ENCODE peak calls at places on chromosomes 12 and 14, in seven cellular contexts. One of them, this sample, is unnamed.

GRCh38 chr14:53767566-53767965 is 189.1 kb downstream of the BMP4 start:
- DNase-seq in CD4-positive, alpha-beta memory T cell: no peak
- DNase-seq in CD4-positive, alpha-beta T cell: no peak
- DNase-seq in GM19239: no peak
- DNase-seq in EL: no peak
- DNase-seq in stimulated activated CD8-positive, alpha-beta memory T cell treated with anti-CD3 and anti-CD28 coated beads, Interleukin-15, amount 100 ng/mL, for 1 hour: no peak
- DNase-seq in GF-D8: no peak
- DNase-seq in this sample: no peak

GRCh38 chr12:16003460-16003859 is 92.3 kb downstream of the DERA start:
- DNase-seq in CD4-positive, alpha-beta memory T cell: no peak
- DNase-seq in CD4-positive, alpha-beta T cell: no peak
- DNase-seq in GM19239: no peak
- DNase-seq in EL: no peak
- DNase-seq in stimulated activated CD8-positive, alpha-beta memory T cell treated with anti-CD3 and anti-CD28 coated beads, Interleukin-15, amount 100 ng/mL, for 1 hour: no peak
- DNase-seq in GF-D8: no peak
- DNase-seq in this sample: no peak

GRCh38 chr14:70808402-70809237 is 693 bp downstream of the MAP3K9 start:
- DNase-seq in CD4-positive, alpha-beta memory T cell: peak
- DNase-seq in CD4-positive, alpha-beta T cell: peak
- DNase-seq in GM19239: no peak
- DNase-seq in EL: peak
- DNase-seq in stimulated activated CD8-positive, alpha-beta memory T cell treated with anti-CD3 and anti-CD28 coated beads, Interleukin-15, amount 100 ng/mL, for 1 hour: no peak
- DNase-seq in GF-D8: no peak
- DNase-seq in this sample: peak

GRCh38 chr12:52235822-52236291 is 2.8 kb downstream of the KRT7 start:
- DNase-seq in CD4-positive, alpha-beta memory T cell: no peak
- DNase-seq in CD4-positive, alpha-beta T cell: no peak
- DNase-seq in GM19239: no peak
- DNase-seq in EL: no peak
- DNase-seq in stimulated activated CD8-positive, alpha-beta memory T cell treated with anti-CD3 and anti-CD28 coated beads, Interleukin-15, amount 100 ng/mL, for 1 hour: no peak
- DNase-seq in GF-D8: no peak
- DNase-seq in this sample: no peak

GRCh38 chr12:105257321-105257728 is 21.4 kb upstream of the APPL2 start:
- DNase-seq in CD4-positive, alpha-beta memory T cell: no peak
- DNase-seq in CD4-positive, alpha-beta T cell: no peak
- DNase-seq in GM19239: no peak
- DNase-seq in EL: peak
- DNase-seq in stimulated activated CD8-positive, alpha-beta memory T cell treated with anti-CD3 and anti-CD28 coated beads, Interleukin-15, amount 100 ng/mL, for 1 hour: no peak
- DNase-seq in GF-D8: no peak
- DNase-seq in this sample: no peak

GRCh38 chr12:103205906-103206305 is 248.4 kb downstream of the ASCL1 start:
- DNase-seq in CD4-positive, alpha-beta memory T cell: no peak
- DNase-seq in CD4-positive, alpha-beta T cell: no peak
- DNase-seq in GM19239: no peak
- DNase-seq in EL: no peak
- DNase-seq in stimulated activated CD8-positive, alpha-beta memory T cell treated with anti-CD3 and anti-CD28 coated beads, Interleukin-15, amount 100 ng/mL, for 1 hour: no peak
- DNase-seq in GF-D8: no peak
- DNase-seq in this sample: no peak

GRCh38 chr12:44558340-44559100 is 317.6 kb downstream of the NELL2 start:
- DNase-seq in CD4-positive, alpha-beta memory T cell: no peak
- DNase-seq in CD4-positive, alpha-beta T cell: no peak
- DNase-seq in GM19239: no peak
- DNase-seq in EL: no peak
- DNase-seq in stimulated activated CD8-positive, alpha-beta memory T cell treated with anti-CD3 and anti-CD28 coated beads, Interleukin-15, amount 100 ng/mL, for 1 hour: no peak
- DNase-seq in GF-D8: no peak
- DNase-seq in this sample: no peak

GRCh38 chr12:6569786-6570185 is 1.7 kb upstream of the NOP2 start:
- DNase-seq in CD4-positive, alpha-beta memory T cell: no peak
- DNase-seq in CD4-positive, alpha-beta T cell: no peak
- DNase-seq in GM19239: no peak
- DNase-seq in EL: no peak
- DNase-seq in stimulated activated CD8-positive, alpha-beta memory T cell treated with anti-CD3 and anti-CD28 coated beads, Interleukin-15, amount 100 ng/mL, for 1 hour: no peak
- DNase-seq in GF-D8: no peak
- DNase-seq in this sample: no peak

GRCh38 chr12:4164591-4165558 is 108.7 kb upstream of the CCND2 start:
- DNase-seq in CD4-positive, alpha-beta memory T cell: peak
- DNase-seq in CD4-positive, alpha-beta T cell: peak
- DNase-seq in GM19239: peak
- DNase-seq in EL: peak
- DNase-seq in stimulated activated CD8-positive, alpha-beta memory T cell treated with anti-CD3 and anti-CD28 coated beads, Interleukin-15, amount 100 ng/mL, for 1 hour: no peak
- DNase-seq in GF-D8: no peak
- DNase-seq in this sample: peak

GRCh38 chr12:5969974-5970690 is 25.1 kb upstream of the ANO2 start:
- DNase-seq in CD4-positive, alpha-beta memory T cell: no peak
- DNase-seq in CD4-positive, alpha-beta T cell: no peak
- DNase-seq in GM19239: no peak
- DNase-seq in EL: no peak
- DNase-seq in stimulated activated CD8-positive, alpha-beta memory T cell treated with anti-CD3 and anti-CD28 coated beads, Interleukin-15, amount 100 ng/mL, for 1 hour: no peak
- DNase-seq in GF-D8: no peak
- DNase-seq in this sample: no peak

GRCh38 chr14:54342806-54343205 is 54.0 kb upstream of the CDKN3 start:
- DNase-seq in CD4-positive, alpha-beta memory T cell: no peak
- DNase-seq in CD4-positive, alpha-beta T cell: no peak
- DNase-seq in GM19239: no peak
- DNase-seq in EL: no peak
- DNase-seq in stimulated activated CD8-positive, alpha-beta memory T cell treated with anti-CD3 and anti-CD28 coated beads, Interleukin-15, amount 100 ng/mL, for 1 hour: no peak
- DNase-seq in GF-D8: no peak
- DNase-seq in this sample: no peak

GRCh38 chr12:15601210-15601800 is 187.9 kb downstream of the EPS8 start:
- DNase-seq in CD4-positive, alpha-beta memory T cell: no peak
- DNase-seq in CD4-positive, alpha-beta T cell: no peak
- DNase-seq in GM19239: no peak
- DNase-seq in EL: peak
- DNase-seq in stimulated activated CD8-positive, alpha-beta memory T cell treated with anti-CD3 and anti-CD28 coated beads, Interleukin-15, amount 100 ng/mL, for 1 hour: no peak
- DNase-seq in GF-D8: no peak
- DNase-seq in this sample: no peak

GRCh38 chr12:124509676-124510300 is 57.6 kb downstream of the NCOR2 start:
- DNase-seq in CD4-positive, alpha-beta memory T cell: no peak
- DNase-seq in CD4-positive, alpha-beta T cell: no peak
- DNase-seq in GM19239: no peak
- DNase-seq in EL: peak
- DNase-seq in stimulated activated CD8-positive, alpha-beta memory T cell treated with anti-CD3 and anti-CD28 coated beads, Interleukin-15, amount 100 ng/mL, for 1 hour: no peak
- DNase-seq in GF-D8: peak
- DNase-seq in this sample: no peak

GRCh38 chr14:68397371-68397779 is 395.5 kb downstream of the ZFP36L1 start:
- DNase-seq in CD4-positive, alpha-beta memory T cell: no peak
- DNase-seq in CD4-positive, alpha-beta T cell: no peak
- DNase-seq in GM19239: no peak
- DNase-seq in EL: no peak
- DNase-seq in stimulated activated CD8-positive, alpha-beta memory T cell treated with anti-CD3 and anti-CD28 coated beads, Interleukin-15, amount 100 ng/mL, for 1 hour: no peak
- DNase-seq in GF-D8: peak
- DNase-seq in this sample: no peak

GRCh38 chr12:91483471-91483985 is 300.9 kb upstream of the DCN start:
- DNase-seq in CD4-positive, alpha-beta memory T cell: no peak
- DNase-seq in CD4-positive, alpha-beta T cell: no peak
- DNase-seq in GM19239: no peak
- DNase-seq in EL: no peak
- DNase-seq in stimulated activated CD8-positive, alpha-beta memory T cell treated with anti-CD3 and anti-CD28 coated beads, Interleukin-15, amount 100 ng/mL, for 1 hour: no peak
- DNase-seq in GF-D8: no peak
- DNase-seq in this sample: no peak

GRCh38 chr12:50246159-50246865 is 37.0 kb downstream of the LIMA1 start:
- DNase-seq in CD4-positive, alpha-beta memory T cell: no peak
- DNase-seq in CD4-positive, alpha-beta T cell: no peak
- DNase-seq in GM19239: no peak
- DNase-seq in EL: no peak
- DNase-seq in stimulated activated CD8-positive, alpha-beta memory T cell treated with anti-CD3 and anti-CD28 coated beads, Interleukin-15, amount 100 ng/mL, for 1 hour: no peak
- DNase-seq in GF-D8: no peak
- DNase-seq in this sample: no peak

GRCh38 chr12:122099280-122099749 is 20.8 kb downstream of the MLXIP start:
- DNase-seq in CD4-positive, alpha-beta memory T cell: no peak
- DNase-seq in CD4-positive, alpha-beta T cell: no peak
- DNase-seq in GM19239: no peak
- DNase-seq in EL: no peak
- DNase-seq in stimulated activated CD8-positive, alpha-beta memory T cell treated with anti-CD3 and anti-CD28 coated beads, Interleukin-15, amount 100 ng/mL, for 1 hour: no peak
- DNase-seq in GF-D8: no peak
- DNase-seq in this sample: no peak

GRCh38 chr12:2411011-2411410 is 358.2 kb downstream of the CACNA1C start:
- DNase-seq in CD4-positive, alpha-beta memory T cell: no peak
- DNase-seq in CD4-positive, alpha-beta T cell: no peak
- DNase-seq in GM19239: no peak
- DNase-seq in EL: no peak
- DNase-seq in stimulated activated CD8-positive, alpha-beta memory T cell treated with anti-CD3 and anti-CD28 coated beads, Interleukin-15, amount 100 ng/mL, for 1 hour: no peak
- DNase-seq in GF-D8: no peak
- DNase-seq in this sample: no peak

GRCh38 chr14:75440733-75441474 is 13.1 kb downstream of the JDP2 start:
- DNase-seq in CD4-positive, alpha-beta memory T cell: no peak
- DNase-seq in CD4-positive, alpha-beta T cell: no peak
- DNase-seq in GM19239: no peak
- DNase-seq in EL: no peak
- DNase-seq in stimulated activated CD8-positive, alpha-beta memory T cell treated with anti-CD3 and anti-CD28 coated beads, Interleukin-15, amount 100 ng/mL, for 1 hour: no peak
- DNase-seq in GF-D8: no peak
- DNase-seq in this sample: no peak

GRCh38 chr12:27304856-27305255 is 27.8 kb upstream of the BMAL2 start:
- DNase-seq in CD4-positive, alpha-beta memory T cell: no peak
- DNase-seq in CD4-positive, alpha-beta T cell: no peak
- DNase-seq in GM19239: no peak
- DNase-seq in EL: no peak
- DNase-seq in stimulated activated CD8-positive, alpha-beta memory T cell treated with anti-CD3 and anti-CD28 coated beads, Interleukin-15, amount 100 ng/mL, for 1 hour: no peak
- DNase-seq in GF-D8: no peak
- DNase-seq in this sample: no peak

GRCh38 chr14:64705406-64706118 is 1.3 kb downstream of the PLEKHG3 start:
- DNase-seq in CD4-positive, alpha-beta memory T cell: no peak
- DNase-seq in CD4-positive, alpha-beta T cell: no peak
- DNase-seq in GM19239: no peak
- DNase-seq in EL: peak
- DNase-seq in stimulated activated CD8-positive, alpha-beta memory T cell treated with anti-CD3 and anti-CD28 coated beads, Interleukin-15, amount 100 ng/mL, for 1 hour: no peak
- DNase-seq in GF-D8: peak
- DNase-seq in this sample: peak

GRCh38 chr14:89617471-89618291 is 200.6 kb upstream of the FOXN3 start:
- DNase-seq in CD4-positive, alpha-beta memory T cell: peak
- DNase-seq in CD4-positive, alpha-beta T cell: peak
- DNase-seq in GM19239: peak
- DNase-seq in EL: peak
- DNase-seq in stimulated activated CD8-positive, alpha-beta memory T cell treated with anti-CD3 and anti-CD28 coated beads, Interleukin-15, amount 100 ng/mL, for 1 hour: no peak
- DNase-seq in GF-D8: no peak
- DNase-seq in this sample: peak

GRCh38 chr12:49200882-49201594 is 12.2 kb upstream of the TUBA1A start:
- DNase-seq in CD4-positive, alpha-beta memory T cell: peak
- DNase-seq in CD4-positive, alpha-beta T cell: no peak
- DNase-seq in GM19239: no peak
- DNase-seq in EL: peak
- DNase-seq in stimulated activated CD8-positive, alpha-beta memory T cell treated with anti-CD3 and anti-CD28 coated beads, Interleukin-15, amount 100 ng/mL, for 1 hour: no peak
- DNase-seq in GF-D8: peak
- DNase-seq in this sample: no peak

GRCh38 chr14:61478971-61479473 is 157.6 kb downstream of the PRKCH start:
- DNase-seq in CD4-positive, alpha-beta memory T cell: peak
- DNase-seq in CD4-positive, alpha-beta T cell: no peak
- DNase-seq in GM19239: no peak
- DNase-seq in EL: no peak
- DNase-seq in stimulated activated CD8-positive, alpha-beta memory T cell treated with anti-CD3 and anti-CD28 coated beads, Interleukin-15, amount 100 ng/mL, for 1 hour: no peak
- DNase-seq in GF-D8: no peak
- DNase-seq in this sample: no peak

GRCh38 chr12:55019784-55020183 is at the start of gene NEUROD4:
- DNase-seq in CD4-positive, alpha-beta memory T cell: peak
- DNase-seq in CD4-positive, alpha-beta T cell: no peak
- DNase-seq in GM19239: no peak
- DNase-seq in EL: peak
- DNase-seq in stimulated activated CD8-positive, alpha-beta memory T cell treated with anti-CD3 and anti-CD28 coated beads, Interleukin-15, amount 100 ng/mL, for 1 hour: no peak
- DNase-seq in GF-D8: no peak
- DNase-seq in this sample: peak

GRCh38 chr12:6533653-6534157 is 612 bp upstream of the GAPDH start:
- DNase-seq in CD4-positive, alpha-beta memory T cell: no peak
- DNase-seq in CD4-positive, alpha-beta T cell: no peak
- DNase-seq in GM19239: peak
- DNase-seq in EL: peak
- DNase-seq in stimulated activated CD8-positive, alpha-beta memory T cell treated with anti-CD3 and anti-CD28 coated beads, Interleukin-15, amount 100 ng/mL, for 1 hour: no peak
- DNase-seq in GF-D8: peak
- DNase-seq in this sample: peak

GRCh38 chr14:104595116-104595675 is 9.4 kb downstream of the TMEM179 start:
- DNase-seq in CD4-positive, alpha-beta memory T cell: no peak
- DNase-seq in CD4-positive, alpha-beta T cell: no peak
- DNase-seq in GM19239: no peak
- DNase-seq in EL: no peak
- DNase-seq in stimulated activated CD8-positive, alpha-beta memory T cell treated with anti-CD3 and anti-CD28 coated beads, Interleukin-15, amount 100 ng/mL, for 1 hour: no peak
- DNase-seq in GF-D8: no peak
- DNase-seq in this sample: no peak

GRCh38 chr14:32004300-32004699 is 72.8 kb upstream of the ARHGAP5 start:
- DNase-seq in CD4-positive, alpha-beta memory T cell: no peak
- DNase-seq in CD4-positive, alpha-beta T cell: no peak
- DNase-seq in GM19239: no peak
- DNase-seq in EL: peak
- DNase-seq in stimulated activated CD8-positive, alpha-beta memory T cell treated with anti-CD3 and anti-CD28 coated beads, Interleukin-15, amount 100 ng/mL, for 1 hour: no peak
- DNase-seq in GF-D8: no peak
- DNase-seq in this sample: no peak

GRCh38 chr14:41749425-41749824 is 142.7 kb downstream of the LRFN5 start:
- DNase-seq in CD4-positive, alpha-beta memory T cell: peak
- DNase-seq in CD4-positive, alpha-beta T cell: no peak
- DNase-seq in GM19239: no peak
- DNase-seq in EL: no peak
- DNase-seq in stimulated activated CD8-positive, alpha-beta memory T cell treated with anti-CD3 and anti-CD28 coated beads, Interleukin-15, amount 100 ng/mL, for 1 hour: no peak
- DNase-seq in GF-D8: no peak
- DNase-seq in this sample: no peak

GRCh38 chr12:112676526-112676925 is 115.0 kb upstream of the RPH3A start:
- DNase-seq in CD4-positive, alpha-beta memory T cell: no peak
- DNase-seq in CD4-positive, alpha-beta T cell: no peak
- DNase-seq in GM19239: no peak
- DNase-seq in EL: no peak
- DNase-seq in stimulated activated CD8-positive, alpha-beta memory T cell treated with anti-CD3 and anti-CD28 coated beads, Interleukin-15, amount 100 ng/mL, for 1 hour: no peak
- DNase-seq in GF-D8: no peak
- DNase-seq in this sample: peak

GRCh38 chr12:63905523-63905922 is 61.0 kb downstream of the SRGAP1 start:
- DNase-seq in CD4-positive, alpha-beta memory T cell: no peak
- DNase-seq in CD4-positive, alpha-beta T cell: no peak
- DNase-seq in GM19239: no peak
- DNase-seq in EL: peak
- DNase-seq in stimulated activated CD8-positive, alpha-beta memory T cell treated with anti-CD3 and anti-CD28 coated beads, Interleukin-15, amount 100 ng/mL, for 1 hour: no peak
- DNase-seq in GF-D8: no peak
- DNase-seq in this sample: no peak

GRCh38 chr12:128820253-128820652 is 3.5 kb downstream of the SLC15A4 start:
- DNase-seq in CD4-positive, alpha-beta memory T cell: no peak
- DNase-seq in CD4-positive, alpha-beta T cell: no peak
- DNase-seq in GM19239: no peak
- DNase-seq in EL: no peak
- DNase-seq in stimulated activated CD8-positive, alpha-beta memory T cell treated with anti-CD3 and anti-CD28 coated beads, Interleukin-15, amount 100 ng/mL, for 1 hour: no peak
- DNase-seq in GF-D8: no peak
- DNase-seq in this sample: no peak

GRCh38 chr12:41348198-41348597 is 160.1 kb downstream of the PDZRN4 start:
- DNase-seq in CD4-positive, alpha-beta memory T cell: no peak
- DNase-seq in CD4-positive, alpha-beta T cell: no peak
- DNase-seq in GM19239: no peak
- DNase-seq in EL: no peak
- DNase-seq in stimulated activated CD8-positive, alpha-beta memory T cell treated with anti-CD3 and anti-CD28 coated beads, Interleukin-15, amount 100 ng/mL, for 1 hour: no peak
- DNase-seq in GF-D8: no peak
- DNase-seq in this sample: no peak

GRCh38 chr12:21710944-21711343 is 53.3 kb upstream of the LDHB start:
- DNase-seq in CD4-positive, alpha-beta memory T cell: no peak
- DNase-seq in CD4-positive, alpha-beta T cell: no peak
- DNase-seq in GM19239: no peak
- DNase-seq in EL: peak
- DNase-seq in stimulated activated CD8-positive, alpha-beta memory T cell treated with anti-CD3 and anti-CD28 coated beads, Interleukin-15, amount 100 ng/mL, for 1 hour: no peak
- DNase-seq in GF-D8: no peak
- DNase-seq in this sample: no peak